ENCODE peak calls at places on chromosomes 11 and 22, in five cellular contexts. P, Z, B, F and Q are unnamed samples.

GRCh38 chr11:120432056-120433018 is 79.2 kb upstream of the GRIK4 start:
- DNase-seq in P (peak; percentile 99), Z (peak; percentile 97), B (peak; percentile 97), F (peak; percentile 99), Q (no peak)

GRCh38 chr11:102114032-102114431 is 3.8 kb downstream of the YAP1 start:
- DNase-seq in P (no peak), Z (no peak), B (no peak), F (no peak), Q (no peak)

GRCh38 chr22:33909906-33910305 is 10.4 kb downstream of the LARGE1 start:
- DNase-seq in P (no peak), Z (no peak), B (no peak), F (no peak), Q (no peak)

GRCh38 chr22:44131989-44132685 is 48.6 kb upstream of the PARVG start:
- DNase-seq in P (no peak), Z (no peak), B (no peak), F (no peak), Q (no peak)

GRCh38 chr22:49229483-49230193 is 598.0 kb downstream of the BRD1 start:
- DNase-seq in P (no peak), Z (no peak), B (no peak), F (no peak), Q (no peak)

GRCh38 chr22:22166941-22167713 is 77.5 kb upstream of the VPREB1 start:
- DNase-seq in P (no peak), Z (no peak), B (no peak), F (no peak), Q (no peak)

GRCh38 chr11:35792148-35792845 is 129.7 kb downstream of the TRIM44 start:
- DNase-seq in P (peak; percentile 50), Z (no peak), B (no peak), F (no peak), Q (no peak)

GRCh38 chr11:13354335-13354734 is 76.7 kb downstream of the BMAL1 start:
- DNase-seq in P (no peak), Z (peak; percentile 44), B (no peak), F (no peak), Q (peak; percentile 27)

GRCh38 chr11:18936002-18936673 is 3.1 kb downstream of the MRGPRX1 start:
- DNase-seq in P (no peak), Z (no peak), B (no peak), F (no peak), Q (no peak)

GRCh38 chr11:1559103-1559951 is 12.7 kb downstream of the DUSP8 start:
- DNase-seq in P (peak; percentile 76), Z (no peak), B (peak; percentile 54), F (peak; percentile 57), Q (peak; percentile 63)

GRCh38 chr11:16632295-16633200 is 105.9 kb upstream of the C11orf58 start:
- DNase-seq in P (peak; percentile 9), Z (peak; percentile 8), B (peak; percentile 43), F (no peak), Q (peak; percentile 43)

GRCh38 chr22:48758021-48758561 is 1069.6 kb downstream of the BRD1 start:
- DNase-seq in P (no peak), Z (no peak), B (no peak), F (no peak), Q (no peak)

GRCh38 chr11:26715133-26715532 is 6.7 kb downstream of the SLC5A12 start:
- DNase-seq in P (no peak), Z (no peak), B (peak; percentile 6), F (no peak), Q (no peak)

GRCh38 chr11:12377106-12377823 is at the start of gene PARVA:
- DNase-seq in P (peak; percentile 78), Z (peak; percentile 78), B (peak; percentile 46), F (peak; percentile 79), Q (peak; percentile 93)

GRCh38 chr11:422249-422656 is 7.5 kb upstream of the SIGIRR start:
- DNase-seq in P (no peak), Z (no peak), B (no peak), F (no peak), Q (no peak)

GRCh38 chr22:42714768-42715430 is 5.8 kb downstream of the A4GALT start:
- DNase-seq in P (no peak), Z (no peak), B (no peak), F (peak; percentile 19), Q (no peak)

GRCh38 chr11:105937331-105937730 is 84.7 kb downstream of the MSANTD4 start:
- DNase-seq in P (peak; percentile 29), Z (no peak), B (peak; percentile 42), F (peak; percentile 73), Q (no peak)

GRCh38 chr22:23565288-23565941 is 14.7 kb downstream of the IGLL1 start:
- DNase-seq in P (no peak), Z (no peak), B (no peak), F (no peak), Q (peak; percentile 57)

GRCh38 chr22:48197189-48197690 is 1434.8 kb downstream of the TBC1D22A start:
- DNase-seq in P (no peak), Z (no peak), B (no peak), F (no peak), Q (no peak)

GRCh38 chr22:32531955-32532818 is 57.6 kb downstream of the FBXO7 start:
- DNase-seq in P (peak; percentile 92), Z (peak; percentile 8), B (peak; percentile 84), F (peak; percentile 91), Q (peak; percentile 63)
- H3K9ac ChIP-seq in P (no peak overlapping the region), Z (no peak overlapping the region), B (no peak overlapping the region), F (no peak overlapping the region), Q (no peak overlapping the region)

GRCh38 chr11:125942276-125942611 is 3.6 kb upstream of the VSIG10L2 start:
- DNase-seq in P (no peak), Z (no peak), B (no peak), F (no peak), Q (no peak)

GRCh38 chr11:125944350-125945010 is 1.4 kb upstream of the VSIG10L2 start:
- DNase-seq in P (no peak), Z (no peak), B (no peak), F (no peak), Q (no peak)

GRCh38 chr11:125941606-125942275 is 4.1 kb upstream of the VSIG10L2 start:
- DNase-seq in P (peak; percentile 29), Z (peak; percentile 21), B (peak; percentile 17), F (no peak), Q (peak; percentile 80)

GRCh38 chr11:125943661-125944349 is 2.0 kb upstream of the VSIG10L2 start:
- DNase-seq in P (no peak), Z (no peak), B (no peak), F (no peak), Q (no peak)

GRCh38 chr11:125942771-125943428 is 2.9 kb upstream of the VSIG10L2 start:
- DNase-seq in P (no peak), Z (no peak), B (no peak), F (no peak), Q (no peak)
- TF ChIP-seq EZH2 in P (no peak), Z (no peak), B (no peak), F (no peak), Q (no peak)

DNA sequence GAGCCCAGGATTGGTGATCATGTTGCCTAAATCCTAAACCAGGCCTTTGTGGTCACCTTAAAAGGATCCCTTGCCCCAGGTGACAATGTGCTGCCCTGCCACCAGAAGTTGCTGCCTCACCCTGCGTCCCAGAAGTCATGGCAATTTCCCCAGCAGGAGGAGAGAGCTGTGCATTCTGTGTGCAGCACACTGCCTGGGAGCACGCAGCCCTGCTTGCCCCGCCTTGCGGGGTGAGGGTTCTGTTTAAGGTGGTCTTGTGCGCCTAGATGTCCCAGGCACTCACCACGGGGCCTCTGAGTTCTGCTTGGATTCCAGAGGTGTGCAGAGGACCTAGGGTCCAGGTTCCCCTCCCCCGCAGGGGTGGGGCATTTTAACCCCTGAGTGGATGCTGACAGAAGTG is 95.0 kb downstream of the GRAMD1B start:
- DNase-seq in P (no peak), Z (no peak), B (no peak), F (no peak), Q (no peak)
- H3K9ac ChIP-seq in P (no peak overlapping the region), Z (no peak overlapping the region), B (no peak overlapping the region), F (peak overlapping the region; percentile 20), Q (no peak overlapping the region)

DNA sequence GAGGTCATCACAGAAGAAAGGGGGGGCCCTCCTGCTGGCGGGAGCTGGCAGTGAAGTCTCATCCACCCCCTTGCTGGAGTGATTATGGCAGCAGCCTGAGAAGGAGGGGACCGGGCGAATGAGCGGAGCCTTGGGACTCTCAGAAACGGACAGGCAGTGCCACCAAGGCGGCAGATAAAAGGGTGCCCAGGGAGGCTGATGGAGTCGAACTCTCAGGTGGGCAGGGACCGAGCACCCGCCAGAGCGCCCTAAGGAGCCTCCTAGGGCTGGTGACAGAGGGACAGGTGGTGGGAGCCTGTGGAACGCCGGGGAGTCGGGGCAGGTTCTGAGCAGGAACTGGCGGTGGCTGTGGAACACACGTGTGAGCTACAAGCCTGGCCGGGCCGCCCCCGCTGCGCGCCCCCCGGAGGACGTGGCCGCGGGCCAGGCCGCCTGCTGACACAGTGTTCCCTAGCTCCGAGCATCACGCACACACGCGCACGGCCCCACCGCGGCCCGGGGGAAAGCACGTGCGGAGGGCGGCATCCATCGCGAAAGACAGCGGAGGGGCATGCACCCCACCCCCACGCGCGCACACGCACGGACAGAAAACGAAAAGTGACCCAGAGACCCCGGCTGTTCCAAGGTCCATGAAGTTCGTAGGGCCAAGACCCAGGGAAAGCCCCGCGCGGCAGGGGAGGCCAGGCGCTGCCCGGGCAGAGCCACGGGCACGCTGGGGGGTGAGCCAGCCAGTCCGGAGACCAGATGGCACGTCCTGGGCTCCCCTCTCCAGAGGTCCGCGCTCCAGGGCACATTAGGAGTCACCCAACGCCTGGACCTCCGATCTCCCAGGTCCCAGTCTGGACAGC is 1.0 kb downstream of the VWCE start:
- DNase-seq in P (peak; percentile 42), Z (peak; percentile 46), B (peak; percentile 11), F (no peak), Q (peak; percentile 57)
- TF ChIP-seq EZH2 in P (no peak), Z (no peak), B (no peak), F (peak; percentile 6), Q (no peak)

GRCh38 chr11:63251312-63251711 is 7.9 kb upstream of the SLC22A25 start:
- DNase-seq in P (no peak), Z (no peak), B (no peak), F (no peak), Q (no peak)
- H3K9ac ChIP-seq in P (no peak overlapping the region), Z (no peak overlapping the region), B (no peak overlapping the region), F (no peak overlapping the region), Q (no peak overlapping the region)

DNA sequence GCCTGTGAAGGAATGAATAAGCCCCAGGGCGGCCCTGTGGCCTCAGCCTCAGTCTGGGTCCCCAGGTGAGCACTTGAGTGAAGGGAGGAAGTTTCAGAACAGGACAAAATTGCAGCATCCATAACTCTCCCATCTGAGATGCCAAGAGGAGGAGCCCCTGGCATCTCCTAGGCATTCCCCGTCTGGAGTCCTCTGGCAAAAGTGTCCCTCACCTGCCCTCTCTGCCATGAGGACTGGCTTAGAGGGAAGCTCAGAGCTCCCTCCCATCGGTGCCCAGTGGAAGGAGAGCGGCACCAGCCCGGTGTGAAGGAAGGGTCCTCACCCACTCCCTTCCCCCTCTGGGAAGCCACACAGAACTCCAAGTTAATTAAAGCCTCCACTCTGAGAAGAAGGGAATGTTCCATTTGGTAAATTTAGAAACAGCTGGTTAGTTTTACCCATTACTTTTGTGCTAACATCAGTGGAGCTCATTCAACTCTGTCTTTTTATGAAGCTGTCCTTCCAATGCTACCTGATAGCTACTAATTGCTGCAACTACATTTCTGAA is 123.4 kb upstream of the RCN1 start:
- DNase-seq in P (no peak), Z (no peak), B (no peak), F (no peak), Q (no peak)
- TF ChIP-seq EZH2 in P (no peak), Z (no peak), B (no peak), F (no peak), Q (no peak)

GRCh38 chr22:40685406-40685805 is 6.1 kb downstream of the MCHR1 start:
- DNase-seq in P (no peak), Z (no peak), B (no peak), F (no peak), Q (no peak)
- H3K9ac ChIP-seq in P (no peak overlapping the region), Z (no peak overlapping the region), B (no peak overlapping the region), F (no peak overlapping the region), Q (no peak overlapping the region)